ENCODE peak calls at places on chromosomes 11 and 22, in nine cellular contexts. R is stomach, O is lower lobe of right lung, J is small intestine, D is A549, U is MM.1S, H is psoas muscle, E is breast epithelium, Z is OCI-LY7. V is an unnamed sample.

GRCh38 chr22:40044870-40045834 is 50.4 kb downstream of the FAM83F start:
- DNase-seq in R (peak; percentile 56), O (peak; percentile 73), J (peak; percentile 48), D (peak; percentile 17), U (peak; percentile 66), H (peak; percentile 81), E (peak; percentile 54), Z (peak; percentile 89), V (peak; percentile 72)

GRCh38 chr22:48708558-48709245 is 1119.0 kb downstream of the BRD1 start:
- DNase-seq in R (no peak), O (no peak), J (no peak), D (no peak), U (no peak), H (no peak), E (no peak), Z (no peak), V (no peak)

GRCh38 chr11:27040302-27041115 is at the start of gene BBOX1:
- DNase-seq in R (no peak), O (no peak), J (no peak), D (no peak), U (no peak), H (no peak), E (no peak), Z (peak; percentile 21), V (peak; percentile 97)

GRCh38 chr11:1814691-1815090 is 20.1 kb upstream of the SYT8 start:
- DNase-seq in R (no peak), O (no peak), J (no peak), D (no peak), U (no peak), H (no peak), E (no peak), Z (no peak), V (no peak)

GRCh38 chr11:21710791-21711190 is 482.1 kb upstream of the ANO5 start:
- DNase-seq in R (no peak), O (no peak), J (no peak), D (no peak), U (no peak), H (no peak), E (no peak), Z (no peak), V (no peak)

GRCh38 chr11:33766085-33766484 is 8.2 kb downstream of the FBXO3 start:
- DNase-seq in R (no peak), O (no peak), J (no peak), D (no peak), U (no peak), H (no peak), E (no peak), Z (no peak), V (no peak)

GRCh38 chr22:22009661-22010060 is 27.1 kb upstream of the TOP3B start:
- DNase-seq in R (no peak), O (no peak), J (no peak), D (no peak), U (no peak), H (no peak), E (no peak), Z (no peak), V (no peak)

GRCh38 chr11:132772712-132773545 is 759.4 kb downstream of the OPCML start:
- DNase-seq in R (no peak), O (no peak), J (no peak), D (no peak), U (no peak), H (no peak), E (no peak), Z (no peak), V (no peak)

GRCh38 chr11:134978388-134979088 is 566.5 kb upstream of the B3GAT1 start:
- DNase-seq in R (no peak), O (no peak), J (peak; percentile 56), D (no peak), U (no peak), H (no peak), E (no peak), Z (no peak), V (peak; percentile 6)

GRCh38 chr11:132056689-132057088 is 686.3 kb downstream of the NTM start:
- DNase-seq in R (no peak), O (no peak), J (no peak), D (no peak), U (no peak), H (no peak), E (no peak), Z (no peak), V (no peak)

GRCh38 chr11:3990406-3990805 is 104.2 kb upstream of the RRM1 start:
- DNase-seq in R (no peak), O (no peak), J (no peak), D (no peak), U (no peak), H (no peak), E (no peak), Z (no peak), V (no peak)

GRCh38 chr11:56700242-56700918 is 1.5 kb downstream of the OR9G1 start:
- DNase-seq in R (no peak), O (no peak), J (no peak), D (no peak), U (peak; percentile 8), H (no peak), E (no peak), Z (no peak), V (no peak)

GRCh38 chr11:132187814-132188213 is 817.4 kb downstream of the NTM start:
- DNase-seq in R (no peak), O (no peak), J (no peak), D (no peak), U (no peak), H (no peak), E (no peak), Z (no peak), V (no peak)

GRCh38 chr11:3632070-3632660 is 9.6 kb downstream of the ART5 start:
- DNase-seq in R (no peak), O (no peak), J (no peak), D (no peak), U (no peak), H (no peak), E (no peak), Z (no peak), V (peak; percentile 18)

GRCh38 chr11:68012843-68013610 is 2.9 kb downstream of the ALDH3B1 start:
- DNase-seq in R (no peak), O (peak; percentile 86), J (no peak), D (peak; percentile 82), U (peak; percentile 75), H (no peak), E (no peak), Z (no peak), V (no peak)

GRCh38 chr11:8683115-8683807 is 669 bp downstream of the RPL27A start:
- DNase-seq in R (no peak), O (peak; percentile 66), J (no peak), D (no peak), U (peak; percentile 34), H (no peak), E (no peak), Z (peak; percentile 55), V (no peak)

GRCh38 chr11:72750086-72750485 is 2.1 kb downstream of the ARAP1 start:
- DNase-seq in R (no peak), O (no peak), J (no peak), D (no peak), U (no peak), H (peak; percentile 36), E (no peak), Z (no peak), V (peak; percentile 85)

GRCh38 chr11:72752088-72752914 is at the start of gene ARAP1:
- DNase-seq in R (peak; percentile 69), O (peak; percentile 85), J (peak; percentile 78), D (peak; percentile 91), U (peak; percentile 68), H (peak; percentile 87), E (peak; percentile 65), Z (peak; percentile 86), V (peak; percentile 78)

GRCh38 chr11:72753341-72754148 is 1.3 kb upstream of the ARAP1 start:
- DNase-seq in R (no peak), O (no peak), J (no peak), D (no peak), U (no peak), H (peak; percentile 57), E (no peak), Z (no peak), V (no peak)

GRCh38 chr11:72751293-72752087 is 718 bp downstream of the ARAP1 start:
- DNase-seq in R (no peak), O (no peak), J (no peak), D (no peak), U (no peak), H (peak; percentile 49), E (no peak), Z (peak; percentile 28), V (peak; percentile 81)

DNA sequence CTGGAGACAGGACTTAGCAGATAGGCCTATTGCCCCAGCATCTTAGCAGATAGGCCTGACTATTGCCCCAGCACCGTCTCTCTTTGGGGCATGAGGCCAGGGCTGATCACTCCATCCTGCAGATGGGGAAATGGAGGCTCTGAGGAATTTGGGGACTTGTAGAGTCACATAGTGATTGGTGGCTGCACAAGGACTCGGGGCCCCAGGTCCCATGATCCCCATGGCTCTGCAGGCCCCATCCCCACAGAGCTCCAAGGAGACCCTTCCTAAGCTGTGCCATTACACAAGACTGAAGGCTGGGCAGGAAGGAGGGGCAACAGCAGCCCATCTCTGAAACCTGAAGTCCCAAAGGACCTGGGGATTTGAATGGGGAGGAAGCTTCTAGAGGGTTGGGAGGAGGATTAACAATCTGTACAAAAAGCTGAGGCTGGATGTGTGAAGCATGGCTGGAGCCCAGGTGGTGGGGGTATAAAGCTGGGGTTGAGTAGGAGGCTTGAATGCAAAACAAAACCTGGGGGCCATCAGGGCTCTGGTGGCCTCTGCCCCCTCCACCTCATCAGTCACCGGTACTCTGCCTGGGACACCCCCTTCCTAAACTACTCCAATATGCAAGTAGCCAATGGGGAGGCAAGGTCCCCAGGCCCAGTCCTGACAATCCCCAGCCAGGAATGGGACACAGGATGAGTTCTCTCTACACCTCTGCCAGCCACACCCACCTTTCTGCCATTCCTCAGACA is 1.5 kb downstream of the ARAP1 start:
- DNase-seq in R (no peak), O (no peak), J (no peak), D (no peak), U (no peak), H (peak; percentile 24), E (no peak), Z (peak; percentile 54), V (no peak)
- H3K4me3 ChIP-seq in R (no peak overlapping the region), O (peak overlapping the region; percentile 83), J (no peak overlapping the region), D (no peak overlapping the region), U (no peak overlapping the region), H (peak overlapping the region; percentile 84), E (peak overlapping the region; percentile 81), Z (peak overlapping the region; percentile 89), V (no peak overlapping the region)

GRCh38 chr22:30605449-30606110 is 1.4 kb upstream of the TCN2 start:
- DNase-seq in R (peak; percentile 63), O (peak; percentile 70), J (peak; percentile 70), D (peak; percentile 69), U (peak; percentile 71), H (peak; percentile 66), E (no peak), Z (peak; percentile 68), V (peak; percentile 33)
- H3K4me1 ChIP-seq in R (peaks cover 45% of the 10 kb centered on the region), O (peaks cover 43% of the 10 kb centered on the region), J (peaks cover 6% of the 10 kb centered on the region), D (peaks cover 32% of the 10 kb centered on the region), U (peaks cover 44% of the 10 kb centered on the region), H (peaks cover 34% of the 10 kb centered on the region), E (no peaks in the 10 kb centered on the region), Z (peaks cover 36% of the 10 kb centered on the region), V (peaks cover 19% of the 10 kb centered on the region)

GRCh38 chr11:119754199-119754598 is 25.2 kb upstream of the NECTIN1 start:
- DNase-seq in R (no peak), O (no peak), J (no peak), D (no peak), U (no peak), H (no peak), E (no peak), Z (no peak), V (no peak)
- H3K27ac ChIP-seq in R (no peak overlapping the region), O (no peak overlapping the region), J (no peak overlapping the region), D (no peak overlapping the region), U (no peak overlapping the region), H (no peak overlapping the region), E (peak overlapping the region; percentile 21), Z (no peak overlapping the region), V (no peak overlapping the region)

GRCh38 chr11:47269002-47269828 is 718 bp upstream of the MADD start:
- DNase-seq in R (peak; percentile 91), O (peak; percentile 95), J (peak; percentile 88), D (peak; percentile 89), U (peak; percentile 83), H (peak; percentile 96), E (peak; percentile 84), Z (peak; percentile 94), V (peak; percentile 92)
- H3K4me3 ChIP-seq in R (peak overlapping the region; percentile 81), O (peak overlapping the region; percentile 81), J (peak overlapping the region; percentile 85), D (peak overlapping the region; percentile 72), U (peak overlapping the region; percentile 86), H (peak overlapping the region; percentile 88), E (peak overlapping the region; percentile 95), Z (peak overlapping the region; percentile 78), V (peak overlapping the region; percentile 70)